ENCODE peak calls at places on chromosomes 2 and 18, in six cellular contexts. G is lower lobe of right lung, E is GM23338, B is left lung, Q is MM.1S, M is aorta. X is an unnamed sample.

GRCh38 chr2:88600038-88600465 is 27.2 kb downstream of the EIF2AK3 start:
- DNase-seq in G (no peak), E (peak), Q (peak), M (no peak), B (no peak), X (no peak)

GRCh38 chr2:61993422-61994024 is 88.0 kb downstream of the COMMD1 start:
- DNase-seq in E (peak), Q (peak), M (no peak), B (no peak), G (no peak), X (no peak)

GRCh38 chr2:190791983-190792575 is 88.5 kb upstream of the GLS start:
- DNase-seq in E (no peak), M (no peak), G (no peak), B (no peak), Q (no peak), X (no peak)

GRCh38 chr18:36899289-36899688 is 70.4 kb downstream of the KIAA1328 start:
- DNase-seq in E (peak), M (no peak), Q (peak), G (no peak), B (no peak), X (no peak)

GRCh38 chr18:26342646-26343045 is 116.4 kb downstream of the TAF4B start:
- DNase-seq in G (no peak), Q (no peak), M (no peak), B (no peak), E (peak), X (no peak)

GRCh38 chr2:205218056-205218455 is 464.2 kb upstream of the NRP2 start:
- DNase-seq in E (no peak), Q (no peak), M (no peak), G (no peak), B (no peak), X (no peak)

GRCh38 chr2:101563849-101564248 is 88.9 kb upstream of the RFX8 start:
- DNase-seq in Q (no peak), M (no peak), E (no peak), G (no peak), B (no peak), X (no peak)

GRCh38 chr18:59715966-59716369 is 18.7 kb upstream of the CCBE1 start:
- DNase-seq in B (no peak), Q (no peak), E (no peak), G (no peak), M (no peak), X (no peak)

GRCh38 chr18:9708057-9708881 is at the start of gene RAB31:
- DNase-seq in Q (peak), B (peak), E (peak), G (peak), M (peak), X (peak)

GRCh38 chr2:121790276-121790956 is 35.0 kb downstream of the TSN start:
- DNase-seq in G (no peak), E (peak), Q (no peak), M (no peak), B (no peak), X (no peak)

GRCh38 chr2:128425216-128425615 is 106.5 kb upstream of the HS6ST1 start:
- DNase-seq in E (no peak), M (no peak), G (no peak), B (peak), Q (no peak), X (no peak)

GRCh38 chr2:102619414-102620319 is at the start of gene SLC9A2:
- DNase-seq in G (peak), B (no peak), M (no peak), Q (peak), E (peak), X (peak)

GRCh38 chr2:217816396-217816869 is 186.4 kb downstream of the TNS1 start:
- DNase-seq in G (peak), E (no peak), B (no peak), M (no peak), Q (no peak), X (peak)

GRCh38 chr2:158890296-158890905 is 78.0 kb upstream of the TANC1 start:
- DNase-seq in E (no peak), B (no peak), G (no peak), Q (no peak), M (no peak), X (no peak)

GRCh38 chr2:136510244-136510643 is 255.1 kb upstream of the THSD7B start:
- DNase-seq in E (peak), M (no peak), B (no peak), Q (no peak), G (no peak), X (no peak)

GRCh38 chr2:164675698-164676097 is 54.4 kb upstream of the GRB14 start:
- DNase-seq in Q (no peak), M (no peak), B (no peak), G (no peak), E (no peak), X (no peak)

GRCh38 chr2:118554616-118555015 is 292.8 kb downstream of the EN1 start:
- DNase-seq in M (no peak), B (no peak), E (no peak), G (no peak), Q (no peak), X (no peak)

GRCh38 chr18:76459312-76459686 is 35.7 kb downstream of the ZNF516 start:
- DNase-seq in B (no peak), M (peak), E (no peak), G (no peak), Q (no peak), X (no peak)
- H3K27ac ChIP-seq in B (peak), M (peak), E (no peak), G (peak), Q (no peak), X (peak)

GRCh38 chr2:65199891-65200290 is 27.7 kb upstream of the ACTR2 start:
- DNase-seq in G (no peak), E (no peak), Q (no peak), B (no peak), M (peak), X (no peak)

GRCh38 chr2:65199194-65199593 is 28.4 kb upstream of the ACTR2 start:
- DNase-seq in B (no peak), M (no peak), Q (no peak), G (no peak), E (no peak), X (no peak)

GRCh38 chr2:65198737-65199136 is 28.9 kb upstream of the ACTR2 start:
- DNase-seq in M (peak), G (no peak), Q (no peak), B (no peak), E (no peak), X (peak)

GRCh38 chr2:65204461-65205230 is 23.0 kb upstream of the ACTR2 start:
- DNase-seq in M (no peak), G (no peak), B (no peak), E (no peak), Q (peak), X (no peak)
- H3K27ac ChIP-seq in M (no peak), G (no peak), B (no peak), E (no peak), Q (no peak), X (no peak)

GRCh38 chr2:203077458-203077857 is 62.8 kb downstream of the NBEAL1 start:
- DNase-seq in G (no peak), B (no peak), E (no peak), Q (no peak), M (no peak), X (no peak)

GRCh38 chr2:203070615-203071547 is 56.2 kb downstream of the NBEAL1 start:
- DNase-seq in G (no peak), B (no peak), E (no peak), M (no peak), Q (no peak), X (no peak)

GRCh38 chr2:203072371-203072770 is 57.7 kb downstream of the NBEAL1 start:
- DNase-seq in B (no peak), E (no peak), M (no peak), Q (no peak), G (no peak), X (no peak)
- H3K27ac ChIP-seq in B (no peak), E (no peak), M (no peak), Q (no peak), G (no peak), X (no peak)

DNA sequence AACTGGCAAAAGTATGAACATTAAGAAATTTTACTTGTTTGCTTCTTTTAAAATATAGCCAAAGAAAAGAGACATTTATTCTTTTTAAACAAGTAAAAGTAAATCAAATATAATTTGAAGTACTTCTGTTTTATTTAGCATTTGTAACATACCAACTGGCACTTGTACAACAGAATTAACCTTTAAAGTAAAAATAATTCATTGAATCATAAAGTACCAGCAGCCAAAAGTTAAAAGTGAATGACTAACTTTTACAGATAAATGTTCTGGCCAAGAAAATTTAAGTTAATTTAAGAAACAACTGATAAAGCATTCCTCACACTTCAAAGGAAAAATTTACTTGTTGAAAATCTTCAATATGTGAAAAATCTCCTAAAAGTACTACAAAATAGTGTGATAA is 23.8 kb downstream of the RTTN start:
- DNase-seq in G (no peak), B (no peak), Q (no peak), M (no peak), E (no peak), X (no peak)
- H3K27ac ChIP-seq in G (no peak), B (no peak), Q (no peak), M (no peak), E (no peak), X (no peak)